ENCODE peak calls at places on chromosomes 2 and 18, in nine cellular contexts. Y is left ventricle myocardium inferior; E is Peyer's patch; H is HFF-Myc; G is stomach; P is cardiac muscle cell; T is endothelial cell of umbilical vein; Z is GM06990; M is CD4-positive, alpha-beta T cell. K is an unnamed sample.

GRCh38 chr2:159290289-159290907 is 3.9 kb upstream of the WDSUB1 start:
- DNase-seq in Y (no peak), E (no peak), H (peak), G (no peak), P (peak), T (peak), Z (peak), M (no peak), K (peak)

GRCh38 chr18:69968073-69968472 is 20.4 kb upstream of the CD226 start:
- DNase-seq in Y (no peak), E (no peak), H (no peak), G (no peak), P (no peak), T (no peak), Z (no peak), M (peak), K (no peak)

GRCh38 chr18:50709215-50709614 is 110.6 kb downstream of the MRO start:
- DNase-seq in Y (no peak), E (no peak), H (no peak), G (no peak), P (no peak), T (no peak), Z (no peak), M (no peak), K (no peak)

GRCh38 chr2:155983850-155984249 is 348.7 kb downstream of the NR4A2 start:
- DNase-seq in Y (no peak), E (no peak), H (no peak), G (no peak), P (no peak), T (no peak), Z (no peak), M (no peak), K (no peak)

GRCh38 chr2:45028276-45028675 is 19.0 kb upstream of the SIX2 start:
- DNase-seq in Y (no peak), E (no peak), H (peak), G (no peak), P (peak), T (no peak), Z (no peak), M (no peak), K (no peak)

GRCh38 chr2:130996658-130997057 is 96.6 kb downstream of the FAM168B start:
- DNase-seq in Y (no peak), E (no peak), H (no peak), G (no peak), P (no peak), T (no peak), Z (no peak), M (no peak), K (no peak)

GRCh38 chr2:55888941-55889340 is 34.6 kb downstream of the EFEMP1 start:
- DNase-seq in Y (peak), E (no peak), H (no peak), G (no peak), P (peak), T (peak), Z (no peak), M (no peak), K (no peak)

GRCh38 chr18:52333860-52334259 is 6.1 kb upstream of the DCC start:
- DNase-seq in Y (no peak), E (no peak), H (no peak), G (no peak), P (no peak), T (no peak), Z (no peak), M (no peak), K (no peak)

GRCh38 chr2:236785611-236786057 is 216.0 kb downstream of the ACKR3 start:
- DNase-seq in Y (no peak), E (no peak), H (no peak), G (no peak), P (peak), T (peak), Z (no peak), M (no peak), K (no peak)

GRCh38 chr2:138113871-138114525 is 149.7 kb downstream of the HNMT start:
- DNase-seq in Y (no peak), E (no peak), H (no peak), G (no peak), P (peak), T (no peak), Z (no peak), M (no peak), K (no peak)

GRCh38 chr2:190636362-190636761 is 12.5 kb upstream of the NAB1 start:
- DNase-seq in Y (no peak), E (no peak), H (no peak), G (no peak), P (peak), T (peak), Z (no peak), M (no peak), K (peak)

GRCh38 chr18:11500153-11501122 is 109.0 kb upstream of the SLC35G4 start:
- DNase-seq in Y (no peak), E (no peak), H (peak), G (no peak), P (peak), T (peak), Z (no peak), M (no peak), K (peak)

GRCh38 chr2:15691586-15692310 is 100.1 kb downstream of the DDX1 start:
- DNase-seq in Y (no peak), E (no peak), H (no peak), G (no peak), P (no peak), T (no peak), Z (no peak), M (no peak), K (no peak)

GRCh38 chr2:181575024-181575649 is 81.8 kb downstream of the CERKL start:
- DNase-seq in Y (no peak), E (no peak), H (no peak), G (no peak), P (no peak), T (no peak), Z (no peak), M (no peak), K (no peak)

GRCh38 chr2:132760971-132761370 is 91.0 kb upstream of the LYPD1 start:
- DNase-seq in Y (no peak), E (no peak), H (no peak), G (no peak), P (no peak), T (no peak), Z (no peak), M (no peak), K (no peak)

GRCh38 chr2:27855476-27855875 is 34.7 kb downstream of the RBKS start:
- DNase-seq in Y (no peak), E (no peak), H (no peak), G (no peak), P (peak), T (peak), Z (no peak), M (no peak), K (no peak)

GRCh38 chr2:16330571-16331351 is 334.9 kb downstream of the CYRIA start:
- DNase-seq in Y (peak), E (no peak), H (no peak), G (no peak), P (no peak), T (no peak), Z (no peak), M (no peak), K (no peak)

GRCh38 chr2:28761420-28761819 is 9.8 kb downstream of the PPP1CB start:
- DNase-seq in Y (no peak), E (no peak), H (no peak), G (no peak), P (no peak), T (no peak), Z (no peak), M (no peak), K (no peak)

GRCh38 chr2:230891509-230891908 is 26.8 kb downstream of the ITM2C start:
- DNase-seq in Y (no peak), E (peak), H (no peak), G (no peak), P (no peak), T (no peak), Z (no peak), M (no peak), K (no peak)

GRCh38 chr2:20145497-20146193 is 79.3 kb downstream of the SDC1 start:
- DNase-seq in Y (no peak), E (peak), H (no peak), G (peak), P (no peak), T (no peak), Z (peak), M (no peak), K (no peak)

GRCh38 chr2:43270930-43271615 is 44.7 kb upstream of the ZFP36L2 start:
- DNase-seq in Y (no peak), E (no peak), H (no peak), G (no peak), P (no peak), T (no peak), Z (no peak), M (no peak), K (no peak)

GRCh38 chr2:96931461-96931860 is 54.9 kb downstream of the FAM178B start:
- DNase-seq in Y (no peak), E (peak), H (no peak), G (no peak), P (no peak), T (no peak), Z (no peak), M (no peak), K (no peak)

GRCh38 chr2:241932895-241933174 is 63.3 kb downstream of the RTP5 start:
- DNase-seq in Y (no peak), E (no peak), H (no peak), G (no peak), P (no peak), T (no peak), Z (no peak), M (no peak), K (no peak)
- TF ChIP-seq CTCF in Y (no peak), E (no peak), H (no peak), G (no peak), P (no peak), T (no peak), Z (no peak), M (no peak), K (no peak)

DNA sequence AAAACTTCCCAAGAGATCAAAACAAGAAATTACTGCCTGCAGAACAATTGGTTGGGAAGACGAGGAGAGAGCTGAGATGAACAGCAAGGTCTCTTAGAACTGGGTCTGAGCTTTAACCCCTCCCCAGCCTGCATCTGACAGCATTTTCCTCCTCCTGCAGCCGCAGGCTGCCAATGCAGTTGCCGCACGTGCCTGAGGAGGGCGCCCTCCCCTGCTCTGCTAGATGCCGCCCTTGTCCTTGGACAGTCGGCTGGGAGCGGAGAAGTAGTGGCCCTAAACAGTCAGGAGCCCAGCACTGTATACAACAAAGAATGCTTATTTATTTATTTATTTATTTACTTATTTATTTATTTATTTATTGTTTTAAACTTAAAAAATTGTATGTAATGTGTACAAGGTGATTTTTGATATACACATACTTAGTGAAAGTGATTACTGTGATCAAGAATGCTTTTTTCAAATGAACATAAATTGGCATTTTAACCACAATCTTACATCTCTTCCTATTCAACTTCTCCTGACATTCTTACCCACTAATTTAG is 776.4 kb downstream of the TSN start:
- DNase-seq in Y (no peak), E (no peak), H (no peak), G (no peak), P (peak), T (no peak), Z (no peak), M (no peak), K (no peak)
- TF ChIP-seq CTCF in Y (no peak), E (no peak), H (peak), G (no peak), P (peak), T (no peak), Z (peak), M (no peak), K (no peak)

GRCh38 chr18:24947521-24948305 is 404.3 kb downstream of the ZNF521 start:
- DNase-seq in Y (no peak), E (no peak), H (no peak), G (no peak), P (peak), T (no peak), Z (no peak), M (no peak), K (no peak)
- TF ChIP-seq CTCF in Y (no peak), E (no peak), H (no peak), G (no peak), P (no peak), T (no peak), Z (no peak), M (no peak), K (no peak)

DNA sequence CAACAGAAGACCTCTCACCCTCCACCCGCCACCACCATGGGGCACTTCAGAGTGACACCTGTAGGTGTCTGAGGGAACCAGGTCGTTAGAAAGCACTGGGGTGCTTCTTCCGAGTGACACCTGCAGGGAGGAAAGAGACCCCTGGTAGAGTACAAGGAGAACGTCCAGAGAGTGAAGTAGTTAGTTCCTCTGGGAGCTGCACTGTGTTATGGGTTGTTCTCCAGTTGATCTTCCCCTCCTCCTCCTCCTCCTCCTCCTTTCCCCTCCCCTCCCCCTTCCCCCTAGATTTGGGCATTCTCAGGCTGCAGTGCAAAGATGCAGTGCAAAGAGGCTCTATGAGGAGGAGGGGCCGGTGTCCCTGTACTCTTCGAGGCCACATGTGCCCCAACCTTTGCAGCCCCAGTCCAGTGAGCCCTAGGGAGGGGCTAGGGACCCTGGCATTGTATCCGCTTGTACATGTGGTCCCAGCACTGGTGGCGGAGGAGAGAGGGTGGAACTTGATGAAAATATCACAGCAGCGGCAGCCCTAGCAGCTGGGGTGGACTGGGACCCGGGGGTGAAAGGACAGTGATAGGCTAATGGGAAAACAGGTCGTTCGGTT is 850 bp downstream of the DNAJB2 start:
- DNase-seq in Y (no peak), E (no peak), H (no peak), G (no peak), P (no peak), T (no peak), Z (no peak), M (no peak), K (no peak)
- TF ChIP-seq CTCF in Y (no peak), E (peak), H (no peak), G (no peak), P (no peak), T (no peak), Z (no peak), M (no peak), K (peak)

GRCh38 chr2:64217198-64217869 is 73.1 kb upstream of the PELI1 start:
- DNase-seq in Y (no peak), E (no peak), H (no peak), G (no peak), P (no peak), T (no peak), Z (no peak), M (no peak), K (no peak)
- TF ChIP-seq CTCF in Y (no peak), E (no peak), H (no peak), G (no peak), P (no peak), T (no peak), Z (no peak), M (no peak), K (no peak)

GRCh38 chr18:57802166-57802868 is 798 bp downstream of the ATP8B1 start:
- DNase-seq in Y (no peak), E (peak), H (no peak), G (no peak), P (no peak), T (no peak), Z (peak), M (no peak), K (no peak)

GRCh38 chr18:57802869-57803118 is 321 bp downstream of the ATP8B1 start:
- DNase-seq in Y (no peak), E (no peak), H (no peak), G (no peak), P (no peak), T (no peak), Z (no peak), M (no peak), K (no peak)

GRCh38 chr18:57805117-57805516 is 2.0 kb upstream of the ATP8B1 start:
- DNase-seq in Y (no peak), E (no peak), H (no peak), G (no peak), P (no peak), T (no peak), Z (no peak), M (no peak), K (no peak)

GRCh38 chr18:57801379-57802165 is 1.5 kb downstream of the ATP8B1 start:
- DNase-seq in Y (no peak), E (peak), H (no peak), G (peak), P (no peak), T (peak), Z (no peak), M (no peak), K (peak)

GRCh38 chr18:57803119-57803969 is at the start of gene ATP8B1:
- DNase-seq in Y (peak), E (peak), H (no peak), G (peak), P (peak), T (peak), Z (peak), M (no peak), K (peak)
- TF ChIP-seq CTCF in Y (peak), E (peak), H (no peak), G (no peak), P (no peak), T (no peak), Z (no peak), M (no peak), K (no peak)

GRCh38 chr18:74818776-74819175 is 221.1 kb downstream of the ZNF407 start:
- DNase-seq in Y (no peak), E (no peak), H (no peak), G (no peak), P (no peak), T (no peak), Z (no peak), M (no peak), K (no peak)

GRCh38 chr18:74817576-74817975 is 219.9 kb downstream of the ZNF407 start:
- DNase-seq in Y (no peak), E (no peak), H (no peak), G (no peak), P (no peak), T (no peak), Z (no peak), M (no peak), K (no peak)

GRCh38 chr18:74825460-74825859 is 227.8 kb downstream of the ZNF407 start:
- DNase-seq in Y (no peak), E (no peak), H (no peak), G (no peak), P (no peak), T (no peak), Z (no peak), M (no peak), K (no peak)

GRCh38 chr18:74819433-74820059 is 221.9 kb downstream of the ZNF407 start:
- DNase-seq in Y (no peak), E (no peak), H (no peak), G (no peak), P (no peak), T (no peak), Z (no peak), M (no peak), K (peak)

DNA sequence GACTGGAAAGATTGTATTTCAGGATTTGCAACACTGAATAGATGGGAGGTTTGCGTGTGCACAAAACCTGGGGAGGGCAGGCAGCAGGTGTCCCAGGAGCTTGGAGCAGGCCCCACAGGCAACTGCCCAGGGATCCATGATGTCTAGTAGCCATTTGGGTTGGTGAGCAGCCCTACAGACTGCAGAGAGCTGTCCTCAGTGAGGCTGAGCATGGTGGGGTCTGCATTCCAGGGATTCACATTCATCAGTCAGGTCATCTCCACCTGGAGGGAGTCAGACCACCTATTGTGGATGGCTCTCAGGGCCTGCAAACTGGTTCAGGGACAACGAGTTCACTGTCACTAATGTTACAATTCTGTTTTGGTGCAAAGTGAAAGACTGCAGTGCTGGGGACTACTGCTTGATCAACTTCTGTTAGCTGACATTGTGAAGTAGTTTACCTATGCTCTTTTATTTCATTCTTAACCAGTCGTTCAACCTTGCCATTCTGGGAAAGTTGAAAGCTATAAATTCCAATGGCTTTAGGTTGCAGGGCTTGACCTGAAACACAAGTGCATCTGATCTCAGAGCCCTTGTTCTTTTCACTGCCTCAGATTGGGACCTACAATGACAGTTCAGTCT is 222.6 kb downstream of the ZNF407 start:
- DNase-seq in Y (no peak), E (no peak), H (no peak), G (no peak), P (no peak), T (no peak), Z (no peak), M (no peak), K (no peak)
- TF ChIP-seq CTCF in Y (no peak), E (no peak), H (no peak), G (no peak), P (no peak), T (no peak), Z (no peak), M (no peak), K (no peak)